ENCODE peak calls at places on chromosomes 4 and X, in seven cellular contexts. B is stimulated activated CD4-positive, alpha-beta T cell treated with anti-CD3 and anti-CD28 coated beads, Interleukin-4, amount 100 ng/mL, for 4 hours; Y is AG08396; S is COR-L47; M is naive thymus-derived CD8-positive, alpha-beta T cell; H is T-helper 2 cell; D is D341Med. C is an unnamed sample.

GRCh38 chr4:102466298-102466697 is 34.9 kb upstream of the NFKB1 start:
- DNase-seq in Y (no peak), M (no peak), H (no peak), S (no peak), B (no peak), D (no peak), C (no peak)

GRCh38 chrX:150032742-150033141 is 94.5 kb upstream of the EOLA2 start:
- DNase-seq in H (no peak), B (no peak), D (no peak), S (no peak), M (no peak), Y (peak; percentile 35), C (peak; percentile 11)

GRCh38 chrX:154123241-154124219 is 20.5 kb upstream of the OPN1LW start:
- DNase-seq in S (no peak), Y (no peak), D (no peak), H (no peak), B (no peak), M (no peak), C (peak; percentile 26)

GRCh38 chrX:113330416-113330815 is 489.8 kb upstream of the AMOT start:
- DNase-seq in H (no peak), B (no peak), Y (no peak), S (no peak), D (no peak), M (no peak), C (no peak)

GRCh38 chr4:103244251-103244650 is 46.1 kb upstream of the CENPE start:
- DNase-seq in H (no peak), Y (no peak), B (no peak), M (no peak), D (no peak), S (no peak), C (no peak)

GRCh38 chr4:180164799-180165198 is 2078.4 kb upstream of the TENM3 start:
- DNase-seq in D (no peak), M (no peak), Y (no peak), B (no peak), H (no peak), S (no peak), C (peak; percentile 73)

GRCh38 chr4:182556576-182556975 is 313.4 kb downstream of the TENM3 start:
- DNase-seq in B (no peak), S (no peak), H (no peak), M (no peak), Y (no peak), D (no peak), C (no peak)

GRCh38 chr4:33551244-33551643 is 2693.1 kb downstream of the ARAP2 start:
- DNase-seq in S (no peak), Y (no peak), M (no peak), D (no peak), B (no peak), H (no peak), C (no peak)

GRCh38 chr4:22241415-22241814 is 274.5 kb downstream of the ADGRA3 start:
- DNase-seq in S (no peak), M (no peak), B (no peak), Y (no peak), D (no peak), H (no peak), C (no peak)

GRCh38 chrX:30577362-30577961 is at the start of gene TASL:
- DNase-seq in Y (no peak), S (no peak), M (peak; percentile 30), H (no peak), D (no peak), B (no peak), C (no peak)

GRCh38 chr4:187477224-187477623 is 518.3 kb upstream of the ZFP42 start:
- DNase-seq in B (no peak), M (no peak), S (no peak), H (no peak), Y (no peak), D (no peak), C (no peak)

GRCh38 chr4:107629318-107629717 is 90.7 kb downstream of the PAPSS1 start:
- DNase-seq in B (no peak), M (no peak), S (no peak), Y (no peak), H (no peak), D (no peak), C (no peak)

GRCh38 chr4:2292679-2293108 is 30.8 kb upstream of the MXD4 start:
- DNase-seq in M (no peak), B (no peak), D (peak; percentile 29), Y (peak; percentile 78), H (no peak), S (no peak), C (peak; percentile 3)

GRCh38 chr4:169207436-169208089 is 63.2 kb downstream of the SH3RF1 start:
- DNase-seq in B (no peak), M (no peak), H (no peak), Y (no peak), D (no peak), S (no peak), C (no peak)

GRCh38 chrX:117707948-117708743 is 408.5 kb downstream of the KLHL13 start:
- DNase-seq in S (no peak), M (no peak), H (no peak), B (no peak), D (no peak), Y (no peak), C (no peak)

GRCh38 chr4:16227462-16227868 is 1.2 kb upstream of the TAPT1 start:
- DNase-seq in B (no peak), D (no peak), H (no peak), M (peak; percentile 32), S (no peak), Y (no peak), C (peak; percentile 35)

GRCh38 chr4:112523764-112524505 is 8.0 kb upstream of the NEUROG2 start:
- DNase-seq in S (peak; percentile 82), M (peak; percentile 73), H (peak; percentile 57), B (peak; percentile 75), D (peak; percentile 86), Y (no peak), C (peak; percentile 84)

GRCh38 chr4:140851032-140851636 is 94.9 kb upstream of the TBC1D9 start:
- DNase-seq in D (peak; percentile 77), M (no peak), S (peak; percentile 70), H (no peak), Y (peak; percentile 59), B (no peak), C (peak; percentile 80)

GRCh38 chrX:32893751-32894150 is 317.6 kb downstream of the DMD start:
- DNase-seq in M (no peak), Y (no peak), S (no peak), H (no peak), B (no peak), D (no peak), C (no peak)

GRCh38 chrX:44529315-44529714 is 13.3 kb downstream of the FUNDC1 start:
- DNase-seq in D (peak; percentile 46), Y (no peak), S (no peak), M (no peak), B (no peak), H (no peak), C (no peak)

GRCh38 chr4:88522702-88523324 is 763 bp downstream of the PYURF start:
- DNase-seq in M (peak; percentile 18), B (peak; percentile 36), Y (peak; percentile 30), D (peak; percentile 54), S (peak; percentile 41), H (peak; percentile 15), C (peak; percentile 65)

GRCh38 chrX:40468033-40468979 is 112.5 kb upstream of the ATP6AP2 start:
- DNase-seq in B (peak; percentile 4), Y (peak; percentile 24), M (peak; percentile 0), S (peak; percentile 38), H (no peak), D (peak; percentile 52), C (peak; percentile 56)

GRCh38 chrX:48498374-48498809 is 10.4 kb upstream of the PORCN start:
- DNase-seq in D (no peak), B (no peak), Y (peak; percentile 46), S (no peak), H (no peak), M (no peak), C (no peak)

GRCh38 chrX:135384161-135384836 is 37.4 kb upstream of the SMIM10L2A start:
- DNase-seq in B (peak; percentile 3), S (no peak), Y (no peak), H (no peak), D (no peak), M (peak; percentile 24), C (no peak)

GRCh38 chr4:6893449-6894085 is 16.1 kb upstream of the TBC1D14 start:
- DNase-seq in B (no peak), Y (no peak), S (no peak), H (no peak), M (no peak), D (no peak), C (peak; percentile 82)

GRCh38 chr4:41751325-41752061 is 3.0 kb upstream of the PHOX2B start:
- DNase-seq in S (no peak), B (no peak), H (no peak), M (no peak), D (no peak), Y (no peak), C (no peak)

C was measured in hepatocyte.